ENCODE peak calls at places on chromosomes 11 and 22, in five cellular contexts. One of them, this sample, is unnamed.

GRCh38 chr22:36069368-36069767 is 40.7 kb upstream of the RBFOX2 start:
- DNase-seq in activated CD8-positive, alpha-beta memory T cell treated with anti-CD3 and anti-CD28 coated beads, Interleukin-2, amount 10 ng/mL, durations not matched to agents 7 days and 5 days: no peak
- DNase-seq in occipital lobe: no peak
- DNase-seq in C1 segment of cervical spinal cord: no peak
- DNase-seq in HFFc6: no peak
- DNase-seq in this sample: no peak

GRCh38 chr11:2197771-2198520 is 26.3 kb upstream of the TH start:
- DNase-seq in activated CD8-positive, alpha-beta memory T cell treated with anti-CD3 and anti-CD28 coated beads, Interleukin-2, amount 10 ng/mL, durations not matched to agents 7 days and 5 days: no peak
- DNase-seq in occipital lobe: no peak
- DNase-seq in C1 segment of cervical spinal cord: no peak
- DNase-seq in HFFc6: no peak
- DNase-seq in this sample: no peak

GRCh38 chr11:113553235-113553634 is 78.0 kb upstream of the DRD2 start:
- DNase-seq in activated CD8-positive, alpha-beta memory T cell treated with anti-CD3 and anti-CD28 coated beads, Interleukin-2, amount 10 ng/mL, durations not matched to agents 7 days and 5 days: no peak
- DNase-seq in occipital lobe: no peak
- DNase-seq in C1 segment of cervical spinal cord: no peak
- DNase-seq in HFFc6: peak
- DNase-seq in this sample: peak

GRCh38 chr11:2541881-2542361 is 97.1 kb downstream of the KCNQ1 start:
- DNase-seq in activated CD8-positive, alpha-beta memory T cell treated with anti-CD3 and anti-CD28 coated beads, Interleukin-2, amount 10 ng/mL, durations not matched to agents 7 days and 5 days: no peak
- DNase-seq in occipital lobe: no peak
- DNase-seq in C1 segment of cervical spinal cord: no peak
- DNase-seq in HFFc6: no peak
- DNase-seq in this sample: no peak

GRCh38 chr11:66262191-66262590 is 6.2 kb upstream of the RAB1B start:
- DNase-seq in activated CD8-positive, alpha-beta memory T cell treated with anti-CD3 and anti-CD28 coated beads, Interleukin-2, amount 10 ng/mL, durations not matched to agents 7 days and 5 days: no peak
- DNase-seq in occipital lobe: no peak
- DNase-seq in C1 segment of cervical spinal cord: no peak
- DNase-seq in HFFc6: no peak
- DNase-seq in this sample: no peak

GRCh38 chr11:76248210-76248609 is 41.9 kb upstream of the WNT11 start:
- DNase-seq in activated CD8-positive, alpha-beta memory T cell treated with anti-CD3 and anti-CD28 coated beads, Interleukin-2, amount 10 ng/mL, durations not matched to agents 7 days and 5 days: no peak
- DNase-seq in occipital lobe: no peak
- DNase-seq in C1 segment of cervical spinal cord: no peak
- DNase-seq in HFFc6: no peak
- DNase-seq in this sample: no peak

GRCh38 chr11:82750643-82751139 is 17.0 kb upstream of the FAM181B start:
- DNase-seq in activated CD8-positive, alpha-beta memory T cell treated with anti-CD3 and anti-CD28 coated beads, Interleukin-2, amount 10 ng/mL, durations not matched to agents 7 days and 5 days: peak
- DNase-seq in occipital lobe: no peak
- DNase-seq in C1 segment of cervical spinal cord: no peak
- DNase-seq in HFFc6: no peak
- DNase-seq in this sample: no peak

GRCh38 chr22:42993651-42994275 is 21.2 kb downstream of the PACSIN2 start:
- DNase-seq in activated CD8-positive, alpha-beta memory T cell treated with anti-CD3 and anti-CD28 coated beads, Interleukin-2, amount 10 ng/mL, durations not matched to agents 7 days and 5 days: no peak
- DNase-seq in occipital lobe: no peak
- DNase-seq in C1 segment of cervical spinal cord: no peak
- DNase-seq in HFFc6: peak
- DNase-seq in this sample: peak

GRCh38 chr11:89220684-89221339 is 43.1 kb downstream of the TYR start:
- DNase-seq in activated CD8-positive, alpha-beta memory T cell treated with anti-CD3 and anti-CD28 coated beads, Interleukin-2, amount 10 ng/mL, durations not matched to agents 7 days and 5 days: no peak
- DNase-seq in occipital lobe: no peak
- DNase-seq in C1 segment of cervical spinal cord: no peak
- DNase-seq in HFFc6: no peak
- DNase-seq in this sample: no peak

GRCh38 chr22:38572065-38572464 is 2.1 kb upstream of the DMC1 start:
- DNase-seq in activated CD8-positive, alpha-beta memory T cell treated with anti-CD3 and anti-CD28 coated beads, Interleukin-2, amount 10 ng/mL, durations not matched to agents 7 days and 5 days: peak
- DNase-seq in occipital lobe: no peak
- DNase-seq in C1 segment of cervical spinal cord: peak
- DNase-seq in HFFc6: peak
- DNase-seq in this sample: peak

GRCh38 chr11:130601141-130601540 is 152.7 kb downstream of the ADAMTS15 start:
- DNase-seq in activated CD8-positive, alpha-beta memory T cell treated with anti-CD3 and anti-CD28 coated beads, Interleukin-2, amount 10 ng/mL, durations not matched to agents 7 days and 5 days: no peak
- DNase-seq in occipital lobe: no peak
- DNase-seq in C1 segment of cervical spinal cord: no peak
- DNase-seq in HFFc6: peak
- DNase-seq in this sample: peak

GRCh38 chr22:36368359-36368983 is 19.3 kb downstream of the MYH9 start:
- DNase-seq in activated CD8-positive, alpha-beta memory T cell treated with anti-CD3 and anti-CD28 coated beads, Interleukin-2, amount 10 ng/mL, durations not matched to agents 7 days and 5 days: peak
- DNase-seq in occipital lobe: no peak
- DNase-seq in C1 segment of cervical spinal cord: peak
- DNase-seq in HFFc6: peak
- DNase-seq in this sample: peak

GRCh38 chr11:45662665-45663485 is 2.5 kb downstream of the CHST1 start:
- DNase-seq in activated CD8-positive, alpha-beta memory T cell treated with anti-CD3 and anti-CD28 coated beads, Interleukin-2, amount 10 ng/mL, durations not matched to agents 7 days and 5 days: no peak
- DNase-seq in occipital lobe: no peak
- DNase-seq in C1 segment of cervical spinal cord: no peak
- DNase-seq in HFFc6: peak
- DNase-seq in this sample: peak

GRCh38 chr22:19974233-19974861 is 32.7 kb upstream of the TXNRD2 start:
- DNase-seq in activated CD8-positive, alpha-beta memory T cell treated with anti-CD3 and anti-CD28 coated beads, Interleukin-2, amount 10 ng/mL, durations not matched to agents 7 days and 5 days: peak
- DNase-seq in occipital lobe: peak
- DNase-seq in C1 segment of cervical spinal cord: peak
- DNase-seq in HFFc6: peak
- DNase-seq in this sample: peak

GRCh38 chr11:21133722-21134121 is 464.3 kb downstream of the NELL1 start:
- DNase-seq in activated CD8-positive, alpha-beta memory T cell treated with anti-CD3 and anti-CD28 coated beads, Interleukin-2, amount 10 ng/mL, durations not matched to agents 7 days and 5 days: no peak
- DNase-seq in occipital lobe: no peak
- DNase-seq in C1 segment of cervical spinal cord: no peak
- DNase-seq in HFFc6: no peak
- DNase-seq in this sample: no peak

GRCh38 chr22:44097263-44098020 is 73.3 kb downstream of the PARVB start:
- DNase-seq in activated CD8-positive, alpha-beta memory T cell treated with anti-CD3 and anti-CD28 coated beads, Interleukin-2, amount 10 ng/mL, durations not matched to agents 7 days and 5 days: no peak
- DNase-seq in occipital lobe: no peak
- DNase-seq in C1 segment of cervical spinal cord: no peak
- DNase-seq in HFFc6: no peak
- DNase-seq in this sample: no peak

GRCh38 chr11:131408011-131408640 is 37.7 kb downstream of the NTM start:
- DNase-seq in activated CD8-positive, alpha-beta memory T cell treated with anti-CD3 and anti-CD28 coated beads, Interleukin-2, amount 10 ng/mL, durations not matched to agents 7 days and 5 days: no peak
- DNase-seq in occipital lobe: no peak
- DNase-seq in C1 segment of cervical spinal cord: no peak
- DNase-seq in HFFc6: peak
- DNase-seq in this sample: peak

GRCh38 chr11:63620928-63621539 is 6.8 kb upstream of the PLAAT3 start:
- DNase-seq in activated CD8-positive, alpha-beta memory T cell treated with anti-CD3 and anti-CD28 coated beads, Interleukin-2, amount 10 ng/mL, durations not matched to agents 7 days and 5 days: no peak
- DNase-seq in occipital lobe: no peak
- DNase-seq in C1 segment of cervical spinal cord: no peak
- DNase-seq in HFFc6: no peak
- DNase-seq in this sample: no peak

GRCh38 chr11:72624496-72625201 is 49.6 kb downstream of the PDE2A start:
- DNase-seq in activated CD8-positive, alpha-beta memory T cell treated with anti-CD3 and anti-CD28 coated beads, Interleukin-2, amount 10 ng/mL, durations not matched to agents 7 days and 5 days: no peak
- DNase-seq in occipital lobe: no peak
- DNase-seq in C1 segment of cervical spinal cord: no peak
- DNase-seq in HFFc6: no peak
- DNase-seq in this sample: no peak

GRCh38 chr11:114228401-114229061 is 67.7 kb upstream of the NNMT start:
- DNase-seq in activated CD8-positive, alpha-beta memory T cell treated with anti-CD3 and anti-CD28 coated beads, Interleukin-2, amount 10 ng/mL, durations not matched to agents 7 days and 5 days: no peak
- DNase-seq in occipital lobe: no peak
- DNase-seq in C1 segment of cervical spinal cord: peak
- DNase-seq in HFFc6: no peak
- DNase-seq in this sample: peak

GRCh38 chr11:129766858-129767604 is 48.6 kb upstream of the TMEM45B start:
- DNase-seq in activated CD8-positive, alpha-beta memory T cell treated with anti-CD3 and anti-CD28 coated beads, Interleukin-2, amount 10 ng/mL, durations not matched to agents 7 days and 5 days: no peak
- DNase-seq in occipital lobe: no peak
- DNase-seq in C1 segment of cervical spinal cord: no peak
- DNase-seq in HFFc6: peak
- DNase-seq in this sample: peak

GRCh38 chr22:17370036-17370765 is 941 bp downstream of the CECR2 start:
- DNase-seq in activated CD8-positive, alpha-beta memory T cell treated with anti-CD3 and anti-CD28 coated beads, Interleukin-2, amount 10 ng/mL, durations not matched to agents 7 days and 5 days: no peak
- DNase-seq in occipital lobe: no peak
- DNase-seq in C1 segment of cervical spinal cord: peak
- DNase-seq in HFFc6: no peak
- DNase-seq in this sample: no peak

GRCh38 chr11:128165572-128165971 is 421.8 kb downstream of the ETS1 start:
- DNase-seq in activated CD8-positive, alpha-beta memory T cell treated with anti-CD3 and anti-CD28 coated beads, Interleukin-2, amount 10 ng/mL, durations not matched to agents 7 days and 5 days: no peak
- DNase-seq in occipital lobe: no peak
- DNase-seq in C1 segment of cervical spinal cord: no peak
- DNase-seq in HFFc6: no peak
- DNase-seq in this sample: no peak

GRCh38 chr11:87445002-87445401 is 407.3 kb downstream of the TMEM135 start:
- DNase-seq in activated CD8-positive, alpha-beta memory T cell treated with anti-CD3 and anti-CD28 coated beads, Interleukin-2, amount 10 ng/mL, durations not matched to agents 7 days and 5 days: no peak
- DNase-seq in occipital lobe: no peak
- DNase-seq in C1 segment of cervical spinal cord: no peak
- DNase-seq in HFFc6: peak
- DNase-seq in this sample: peak

GRCh38 chr22:34902335-34902734 is 163.6 kb upstream of the ISX start:
- DNase-seq in activated CD8-positive, alpha-beta memory T cell treated with anti-CD3 and anti-CD28 coated beads, Interleukin-2, amount 10 ng/mL, durations not matched to agents 7 days and 5 days: no peak
- DNase-seq in occipital lobe: no peak
- DNase-seq in C1 segment of cervical spinal cord: no peak
- DNase-seq in HFFc6: no peak
- DNase-seq in this sample: no peak

GRCh38 chr11:73453562-73453961 is 77.4 kb downstream of the RELT start:
- DNase-seq in activated CD8-positive, alpha-beta memory T cell treated with anti-CD3 and anti-CD28 coated beads, Interleukin-2, amount 10 ng/mL, durations not matched to agents 7 days and 5 days: no peak
- DNase-seq in occipital lobe: no peak
- DNase-seq in C1 segment of cervical spinal cord: no peak
- DNase-seq in HFFc6: no peak
- DNase-seq in this sample: peak

GRCh38 chr11:130677486-130678153 is 229.2 kb downstream of the ADAMTS15 start:
- DNase-seq in activated CD8-positive, alpha-beta memory T cell treated with anti-CD3 and anti-CD28 coated beads, Interleukin-2, amount 10 ng/mL, durations not matched to agents 7 days and 5 days: no peak
- DNase-seq in occipital lobe: no peak
- DNase-seq in C1 segment of cervical spinal cord: no peak
- DNase-seq in HFFc6: peak
- DNase-seq in this sample: no peak

GRCh38 chr22:36339171-36340065 is 48.3 kb downstream of the MYH9 start:
- DNase-seq in activated CD8-positive, alpha-beta memory T cell treated with anti-CD3 and anti-CD28 coated beads, Interleukin-2, amount 10 ng/mL, durations not matched to agents 7 days and 5 days: peak
- DNase-seq in occipital lobe: no peak
- DNase-seq in C1 segment of cervical spinal cord: peak
- DNase-seq in HFFc6: peak
- DNase-seq in this sample: no peak

GRCh38 chr11:120306519-120307242 is 18.4 kb upstream of the TLCD5 start:
- DNase-seq in activated CD8-positive, alpha-beta memory T cell treated with anti-CD3 and anti-CD28 coated beads, Interleukin-2, amount 10 ng/mL, durations not matched to agents 7 days and 5 days: no peak
- DNase-seq in occipital lobe: no peak
- DNase-seq in C1 segment of cervical spinal cord: no peak
- DNase-seq in HFFc6: peak
- DNase-seq in this sample: peak

GRCh38 chr11:41245184-41245583 is 214.3 kb downstream of the LRRC4C start:
- DNase-seq in activated CD8-positive, alpha-beta memory T cell treated with anti-CD3 and anti-CD28 coated beads, Interleukin-2, amount 10 ng/mL, durations not matched to agents 7 days and 5 days: no peak
- DNase-seq in occipital lobe: no peak
- DNase-seq in C1 segment of cervical spinal cord: peak
- DNase-seq in HFFc6: no peak
- DNase-seq in this sample: no peak

GRCh38 chr11:8329961-8330361 is 66.3 kb upstream of the LMO1 start:
- DNase-seq in activated CD8-positive, alpha-beta memory T cell treated with anti-CD3 and anti-CD28 coated beads, Interleukin-2, amount 10 ng/mL, durations not matched to agents 7 days and 5 days: no peak
- DNase-seq in occipital lobe: no peak
- DNase-seq in C1 segment of cervical spinal cord: no peak
- DNase-seq in HFFc6: no peak
- DNase-seq in this sample: no peak